ENCODE peak calls at places on chromosomes 11 and 22, in ten cellular contexts. One of them, this sample, is unnamed.

GRCh38 chr11:5288912-5289525 is 12.7 kb downstream of the OR51B4 start:
- DNase-seq in heart left ventricle: no peak
- DNase-seq in BJ: no peak
- DNase-seq in kidney epithelial cell: no peak
- DNase-seq in astrocyte of the spinal cord: no peak
- DNase-seq in IMR-90: peak
- DNase-seq in fibroblast of lung: no peak
- DNase-seq in A549: no peak
- DNase-seq in AG04450: no peak
- DNase-seq in adrenal gland: no peak
- DNase-seq in this sample: no peak

GRCh38 chr22:44578115-44578457 is 80.1 kb upstream of the RTL6 start:
- DNase-seq in AG04450: no peak
- DNase-seq in kidney epithelial cell: no peak
- DNase-seq in fibroblast of lung: no peak
- DNase-seq in adrenal gland: peak
- DNase-seq in A549: no peak
- DNase-seq in heart left ventricle: no peak
- DNase-seq in IMR-90: no peak
- DNase-seq in astrocyte of the spinal cord: no peak
- DNase-seq in BJ: no peak
- DNase-seq in this sample: no peak

GRCh38 chr22:35349704-35350538 is 31.0 kb upstream of the HMOX1 start:
- DNase-seq in adrenal gland: peak
- DNase-seq in fibroblast of lung: peak
- DNase-seq in AG04450: no peak
- DNase-seq in IMR-90: peak
- DNase-seq in A549: no peak
- DNase-seq in kidney epithelial cell: no peak
- DNase-seq in astrocyte of the spinal cord: peak
- DNase-seq in BJ: no peak
- DNase-seq in heart left ventricle: no peak
- DNase-seq in this sample: no peak

GRCh38 chr22:21103633-21104032 is 57.9 kb downstream of the LRRC74B start:
- DNase-seq in adrenal gland: no peak
- DNase-seq in A549: no peak
- DNase-seq in heart left ventricle: no peak
- DNase-seq in astrocyte of the spinal cord: no peak
- DNase-seq in kidney epithelial cell: no peak
- DNase-seq in fibroblast of lung: no peak
- DNase-seq in AG04450: no peak
- DNase-seq in IMR-90: no peak
- DNase-seq in BJ: no peak
- DNase-seq in this sample: no peak

GRCh38 chr22:24379536-24379935 is 47.9 kb upstream of the ADORA2A start:
- DNase-seq in heart left ventricle: no peak
- DNase-seq in adrenal gland: no peak
- DNase-seq in AG04450: no peak
- DNase-seq in fibroblast of lung: no peak
- DNase-seq in BJ: no peak
- DNase-seq in IMR-90: peak
- DNase-seq in A549: no peak
- DNase-seq in astrocyte of the spinal cord: no peak
- DNase-seq in kidney epithelial cell: no peak
- DNase-seq in this sample: no peak

GRCh38 chr11:68044145-68044813 is 5.5 kb downstream of the TCIRG1 start:
- DNase-seq in BJ: no peak
- DNase-seq in fibroblast of lung: no peak
- DNase-seq in adrenal gland: peak
- DNase-seq in heart left ventricle: no peak
- DNase-seq in A549: no peak
- DNase-seq in astrocyte of the spinal cord: no peak
- DNase-seq in IMR-90: no peak
- DNase-seq in AG04450: no peak
- DNase-seq in kidney epithelial cell: no peak
- DNase-seq in this sample: no peak

GRCh38 chr11:67561971-67562560 is 21.5 kb upstream of the GSTP1 start:
- DNase-seq in astrocyte of the spinal cord: no peak
- DNase-seq in IMR-90: peak
- DNase-seq in kidney epithelial cell: peak
- DNase-seq in adrenal gland: no peak
- DNase-seq in A549: peak
- DNase-seq in fibroblast of lung: no peak
- DNase-seq in BJ: no peak
- DNase-seq in AG04450: no peak
- DNase-seq in heart left ventricle: no peak
- DNase-seq in this sample: no peak

GRCh38 chr11:45590743-45591142 is 74.7 kb downstream of the CHST1 start:
- DNase-seq in kidney epithelial cell: no peak
- DNase-seq in fibroblast of lung: no peak
- DNase-seq in astrocyte of the spinal cord: peak
- DNase-seq in AG04450: no peak
- DNase-seq in heart left ventricle: no peak
- DNase-seq in A549: no peak
- DNase-seq in IMR-90: no peak
- DNase-seq in BJ: no peak
- DNase-seq in adrenal gland: no peak
- DNase-seq in this sample: no peak

GRCh38 chr11:12745787-12746186 is 71.6 kb downstream of the TEAD1 start:
- DNase-seq in heart left ventricle: no peak
- DNase-seq in adrenal gland: no peak
- DNase-seq in astrocyte of the spinal cord: no peak
- DNase-seq in AG04450: no peak
- DNase-seq in IMR-90: no peak
- DNase-seq in kidney epithelial cell: no peak
- DNase-seq in BJ: no peak
- DNase-seq in fibroblast of lung: no peak
- DNase-seq in A549: no peak
- DNase-seq in this sample: no peak

GRCh38 chr11:70176940-70177689 is 26.0 kb upstream of the FADD start:
- DNase-seq in fibroblast of lung: no peak
- DNase-seq in adrenal gland: no peak
- DNase-seq in AG04450: no peak
- DNase-seq in astrocyte of the spinal cord: no peak
- DNase-seq in BJ: no peak
- DNase-seq in heart left ventricle: no peak
- DNase-seq in IMR-90: no peak
- DNase-seq in kidney epithelial cell: no peak
- DNase-seq in A549: peak
- DNase-seq in this sample: peak

GRCh38 chr11:128689946-128690745 is 3.7 kb upstream of the FLI1 start:
- DNase-seq in A549: no peak
- DNase-seq in astrocyte of the spinal cord: peak
- DNase-seq in fibroblast of lung: peak
- DNase-seq in adrenal gland: no peak
- DNase-seq in BJ: no peak
- DNase-seq in IMR-90: no peak
- DNase-seq in kidney epithelial cell: no peak
- DNase-seq in heart left ventricle: peak
- DNase-seq in AG04450: no peak
- DNase-seq in this sample: peak

GRCh38 chr11:2196970-2197770 is 25.6 kb upstream of the TH start:
- DNase-seq in AG04450: peak
- DNase-seq in astrocyte of the spinal cord: peak
- DNase-seq in fibroblast of lung: peak
- DNase-seq in heart left ventricle: peak
- DNase-seq in A549: peak
- DNase-seq in BJ: no peak
- DNase-seq in IMR-90: peak
- DNase-seq in kidney epithelial cell: no peak
- DNase-seq in adrenal gland: peak
- DNase-seq in this sample: peak

GRCh38 chr11:99418927-99419707 is 398.4 kb downstream of the CNTN5 start:
- DNase-seq in AG04450: no peak
- DNase-seq in adrenal gland: no peak
- DNase-seq in A549: no peak
- DNase-seq in astrocyte of the spinal cord: peak
- DNase-seq in heart left ventricle: no peak
- DNase-seq in BJ: no peak
- DNase-seq in kidney epithelial cell: no peak
- DNase-seq in fibroblast of lung: no peak
- DNase-seq in IMR-90: no peak
- DNase-seq in this sample: no peak

GRCh38 chr11:17257200-17257599 is 19.3 kb upstream of the NUCB2 start:
- DNase-seq in kidney epithelial cell: no peak
- DNase-seq in AG04450: no peak
- DNase-seq in IMR-90: peak
- DNase-seq in heart left ventricle: no peak
- DNase-seq in astrocyte of the spinal cord: peak
- DNase-seq in A549: peak
- DNase-seq in fibroblast of lung: peak
- DNase-seq in adrenal gland: no peak
- DNase-seq in BJ: no peak
- DNase-seq in this sample: no peak

GRCh38 chr11:57116654-57117053 is 65.1 kb upstream of the LRRC55 start:
- DNase-seq in heart left ventricle: no peak
- DNase-seq in A549: peak
- DNase-seq in AG04450: peak
- DNase-seq in fibroblast of lung: peak
- DNase-seq in kidney epithelial cell: no peak
- DNase-seq in IMR-90: peak
- DNase-seq in BJ: no peak
- DNase-seq in astrocyte of the spinal cord: peak
- DNase-seq in adrenal gland: peak
- DNase-seq in this sample: peak

GRCh38 chr11:1234054-1234720 is 11.3 kb downstream of the MUC5B start:
- DNase-seq in heart left ventricle: peak
- DNase-seq in BJ: no peak
- DNase-seq in kidney epithelial cell: no peak
- DNase-seq in fibroblast of lung: no peak
- DNase-seq in adrenal gland: no peak
- DNase-seq in astrocyte of the spinal cord: no peak
- DNase-seq in A549: no peak
- DNase-seq in AG04450: no peak
- DNase-seq in IMR-90: no peak
- DNase-seq in this sample: peak

GRCh38 chr11:43581370-43582023 is 99.0 kb upstream of the HSD17B12 start:
- DNase-seq in kidney epithelial cell: no peak
- DNase-seq in heart left ventricle: no peak
- DNase-seq in adrenal gland: no peak
- DNase-seq in BJ: no peak
- DNase-seq in AG04450: no peak
- DNase-seq in A549: no peak
- DNase-seq in astrocyte of the spinal cord: no peak
- DNase-seq in fibroblast of lung: no peak
- DNase-seq in IMR-90: no peak
- DNase-seq in this sample: no peak

GRCh38 chr22:23064381-23065068 is 5.8 kb upstream of the GNAZ start:
- DNase-seq in adrenal gland: peak
- DNase-seq in AG04450: no peak
- DNase-seq in kidney epithelial cell: no peak
- DNase-seq in heart left ventricle: no peak
- DNase-seq in A549: no peak
- DNase-seq in BJ: no peak
- DNase-seq in IMR-90: no peak
- DNase-seq in astrocyte of the spinal cord: no peak
- DNase-seq in fibroblast of lung: no peak
- DNase-seq in this sample: no peak

GRCh38 chr22:48591286-48592065 is 1236.2 kb downstream of the BRD1 start:
- DNase-seq in BJ: no peak
- DNase-seq in IMR-90: no peak
- DNase-seq in heart left ventricle: no peak
- DNase-seq in fibroblast of lung: no peak
- DNase-seq in adrenal gland: no peak
- DNase-seq in kidney epithelial cell: no peak
- DNase-seq in AG04450: no peak
- DNase-seq in astrocyte of the spinal cord: no peak
- DNase-seq in A549: no peak
- DNase-seq in this sample: peak
- TF ChIP-seq CTCF in BJ: no peak
- TF ChIP-seq CTCF in IMR-90: no peak
- TF ChIP-seq CTCF in heart left ventricle: no peak
- TF ChIP-seq CTCF in fibroblast of lung: no peak
- TF ChIP-seq CTCF in adrenal gland: no peak
- TF ChIP-seq CTCF in kidney epithelial cell: no peak
- TF ChIP-seq CTCF in AG04450: no peak
- TF ChIP-seq CTCF in astrocyte of the spinal cord: no peak
- TF ChIP-seq CTCF in A549: no peak
- TF ChIP-seq CTCF in this sample: no peak

DNA sequence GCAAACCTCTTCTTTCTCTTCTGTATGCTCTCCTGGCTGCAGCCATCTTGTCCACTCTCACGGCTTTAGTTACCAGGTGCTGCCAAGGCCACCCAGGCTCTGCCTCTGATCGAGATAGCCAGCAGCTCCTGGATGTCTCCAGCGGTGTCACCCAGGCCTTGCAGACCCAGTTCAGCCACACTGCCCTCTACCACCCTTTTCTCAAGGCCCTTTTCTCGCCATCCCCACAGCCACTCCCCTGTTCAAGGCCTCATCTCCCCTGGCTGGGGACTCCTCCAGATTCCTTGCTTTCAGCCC is 43.5 kb downstream of the GDPD5 start:
- DNase-seq in astrocyte of the spinal cord: no peak
- DNase-seq in heart left ventricle: no peak
- DNase-seq in BJ: no peak
- DNase-seq in kidney epithelial cell: no peak
- DNase-seq in fibroblast of lung: no peak
- DNase-seq in AG04450: no peak
- DNase-seq in IMR-90: no peak
- DNase-seq in A549: no peak
- DNase-seq in adrenal gland: no peak
- DNase-seq in this sample: no peak
- TF ChIP-seq CTCF in astrocyte of the spinal cord: no peak
- TF ChIP-seq CTCF in heart left ventricle: no peak
- TF ChIP-seq CTCF in BJ: no peak
- TF ChIP-seq CTCF in kidney epithelial cell: no peak
- TF ChIP-seq CTCF in fibroblast of lung: no peak
- TF ChIP-seq CTCF in AG04450: no peak
- TF ChIP-seq CTCF in IMR-90: no peak
- TF ChIP-seq CTCF in A549: no peak
- TF ChIP-seq CTCF in adrenal gland: no peak
- TF ChIP-seq CTCF in this sample: no peak

DNA sequence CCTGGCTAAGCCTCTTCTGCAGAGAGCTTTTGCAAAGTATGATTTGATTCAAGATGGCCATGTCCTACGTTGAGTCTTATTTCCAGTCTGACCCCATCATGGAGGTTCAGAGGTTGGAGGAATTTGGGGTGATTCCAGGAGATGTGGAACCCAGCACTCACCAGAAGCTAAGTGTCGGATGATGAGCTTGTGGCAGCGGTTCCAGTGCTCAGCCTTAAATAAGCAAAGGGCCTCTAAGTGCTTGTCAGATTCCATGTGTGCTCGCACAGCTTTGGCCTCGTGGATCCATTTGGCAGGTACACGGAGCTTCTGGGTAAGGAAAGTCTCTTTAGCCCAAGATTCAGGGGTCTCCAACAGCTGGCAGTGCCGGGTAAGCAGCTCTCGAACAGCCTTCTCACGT is 11.9 kb upstream of the CHRNA10 start:
- DNase-seq in BJ: no peak
- DNase-seq in heart left ventricle: no peak
- DNase-seq in kidney epithelial cell: no peak
- DNase-seq in astrocyte of the spinal cord: no peak
- DNase-seq in IMR-90: no peak
- DNase-seq in fibroblast of lung: no peak
- DNase-seq in adrenal gland: peak
- DNase-seq in A549: no peak
- DNase-seq in AG04450: no peak
- DNase-seq in this sample: no peak
- TF ChIP-seq CTCF in BJ: no peak
- TF ChIP-seq CTCF in heart left ventricle: no peak
- TF ChIP-seq CTCF in kidney epithelial cell: no peak
- TF ChIP-seq CTCF in astrocyte of the spinal cord: no peak
- TF ChIP-seq CTCF in IMR-90: no peak
- TF ChIP-seq CTCF in fibroblast of lung: no peak
- TF ChIP-seq CTCF in adrenal gland: no peak
- TF ChIP-seq CTCF in A549: no peak
- TF ChIP-seq CTCF in AG04450: no peak
- TF ChIP-seq CTCF in this sample: no peak

GRCh38 chr11:35730254-35730653 is 67.7 kb downstream of the TRIM44 start:
- DNase-seq in kidney epithelial cell: no peak
- DNase-seq in IMR-90: no peak
- DNase-seq in BJ: no peak
- DNase-seq in fibroblast of lung: no peak
- DNase-seq in AG04450: no peak
- DNase-seq in heart left ventricle: no peak
- DNase-seq in astrocyte of the spinal cord: no peak
- DNase-seq in A549: no peak
- DNase-seq in adrenal gland: no peak
- DNase-seq in this sample: no peak
- TF ChIP-seq CTCF in kidney epithelial cell: no peak
- TF ChIP-seq CTCF in IMR-90: no peak
- TF ChIP-seq CTCF in BJ: no peak
- TF ChIP-seq CTCF in fibroblast of lung: no peak
- TF ChIP-seq CTCF in AG04450: no peak
- TF ChIP-seq CTCF in heart left ventricle: no peak
- TF ChIP-seq CTCF in astrocyte of the spinal cord: no peak
- TF ChIP-seq CTCF in A549: no peak
- TF ChIP-seq CTCF in adrenal gland: no peak
- TF ChIP-seq CTCF in this sample: no peak

This sample was measured in glutamatergic neuron.